ENCODE peak calls at places on chromosomes 6 and 20, in nine cellular contexts. C, U, H, Z, T, D, V, W and Q are unnamed samples.

GRCh38 chr20:37564388-37565133 is 36.9 kb upstream of the BLCAP start:
- DNase-seq in W (peak; percentile 9), C (no peak), V (peak; percentile 40), H (no peak), U (peak; percentile 47), D (no peak), T (peak; percentile 25), Z (no peak), Q (no peak)

GRCh38 chr20:38723069-38723981 is 961 bp upstream of the SLC32A1 start:
- DNase-seq in T (no peak), V (no peak), W (no peak), H (no peak), Z (no peak), U (peak; percentile 16), C (no peak), D (no peak), Q (no peak)

GRCh38 chr6:9507136-9507895 is 907.6 kb downstream of the TFAP2A start:
- DNase-seq in D (no peak), H (no peak), C (no peak), Z (no peak), T (no peak), W (no peak), U (no peak), V (no peak), Q (no peak)

GRCh38 chr6:156984178-156984738 is 207.1 kb downstream of the ARID1B start:
- DNase-seq in D (no peak), V (no peak), H (no peak), T (no peak), C (no peak), W (no peak), Z (no peak), U (no peak), Q (no peak)

GRCh38 chr6:129766959-129767728 is 57.2 kb upstream of the ARHGAP18 start:
- DNase-seq in C (peak; percentile 30), T (peak; percentile 14), Z (no peak), D (peak; percentile 51), U (peak; percentile 77), H (peak; percentile 35), V (peak; percentile 44), W (peak; percentile 19), Q (peak; percentile 36)

GRCh38 chr6:3228791-3229565 is 1.5 kb upstream of the TUBB2B start:
- DNase-seq in T (no peak), W (no peak), D (no peak), Z (no peak), V (no peak), U (peak; percentile 36), C (no peak), H (no peak), Q (no peak)

GRCh38 chr6:154824076-154824475 is 90.9 kb downstream of the SCAF8 start:
- DNase-seq in C (no peak), H (no peak), W (no peak), V (no peak), U (no peak), T (no peak), Z (no peak), D (no peak), Q (no peak)

GRCh38 chr6:151056230-151056907 is 183.4 kb upstream of the AKAP12 start:
- DNase-seq in W (no peak), V (no peak), Z (no peak), T (no peak), D (no peak), U (no peak), H (no peak), C (no peak), Q (no peak)

GRCh38 chr6:110449545-110449903 is 26.9 kb downstream of the SLC22A16 start:
- DNase-seq in V (no peak), Z (no peak), C (no peak), D (no peak), H (no peak), T (no peak), U (no peak), W (no peak), Q (no peak)

GRCh38 chr6:36169023-36170007 is 27.2 kb upstream of the BRPF3 start:
- DNase-seq in Z (no peak), U (no peak), D (no peak), T (no peak), H (no peak), W (no peak), V (no peak), C (no peak), Q (no peak)

GRCh38 chr6:32852844-32853540 is 512 bp downstream of the TAP1 start:
- DNase-seq in Z (peak; percentile 65), D (peak; percentile 75), T (peak; percentile 42), W (peak; percentile 44), V (peak; percentile 48), H (no peak), U (peak; percentile 84), C (peak; percentile 68), Q (peak; percentile 56)

GRCh38 chr20:32538526-32538918 is 46.6 kb downstream of the NOL4L start:
- DNase-seq in D (peak; percentile 52), H (no peak), W (peak; percentile 46), U (no peak), C (no peak), T (no peak), Z (no peak), V (no peak), Q (peak; percentile 5)

GRCh38 chr20:38610521-38610920 is 8.9 kb downstream of the ARHGAP40 start:
- DNase-seq in U (no peak), D (no peak), H (no peak), W (no peak), V (no peak), C (no peak), T (no peak), Z (no peak), Q (no peak)

GRCh38 chr6:98041921-98042320 is 758.9 kb upstream of the MMS22L start:
- DNase-seq in V (no peak), H (no peak), Z (no peak), U (no peak), T (no peak), D (no peak), C (no peak), W (no peak), Q (no peak)

GRCh38 chr6:99348220-99348822 is 1.2 kb downstream of the FAXC start:
- DNase-seq in D (no peak), C (no peak), V (no peak), T (no peak), U (no peak), W (no peak), H (no peak), Z (no peak), Q (no peak)

GRCh38 chr6:104788400-104788799 is 71.3 kb downstream of the HACE1 start:
- DNase-seq in U (no peak), V (no peak), C (no peak), H (no peak), Z (no peak), T (no peak), D (no peak), W (no peak), Q (no peak)

GRCh38 chr20:23419995-23420901 is 1.0 kb downstream of the NAPB start:
- DNase-seq in U (peak; percentile 58), V (no peak), D (peak; percentile 65), C (no peak), W (peak; percentile 33), H (no peak), T (peak; percentile 29), Z (no peak), Q (no peak)

GRCh38 chr6:170150590-170150945 is 140.3 kb downstream of the DLL1 start:
- DNase-seq in T (peak; percentile 6), W (no peak), Z (no peak), H (no peak), V (no peak), D (peak; percentile 31), U (no peak), C (no peak), Q (no peak)

GRCh38 chr20:56780266-56780665 is 151.2 kb downstream of the TFAP2C start:
- DNase-seq in Z (no peak), V (no peak), T (no peak), C (no peak), W (no peak), H (no peak), U (no peak), D (no peak), Q (no peak)

GRCh38 chr6:143180860-143181259 is 120.2 kb downstream of the AIG1 start:
- DNase-seq in W (no peak), C (no peak), D (no peak), H (no peak), T (no peak), V (no peak), U (no peak), Z (no peak), Q (no peak)

GRCh38 chr20:21725892-21726291 is 20.4 kb downstream of the PAX1 start:
- DNase-seq in W (no peak), T (no peak), D (no peak), Z (no peak), C (no peak), H (no peak), U (no peak), V (no peak), Q (no peak)

GRCh38 chr6:45971287-45971686 is 44.4 kb downstream of the CLIC5 start:
- DNase-seq in T (no peak), C (no peak), D (no peak), V (no peak), Z (no peak), U (no peak), H (no peak), W (no peak), Q (no peak)

GRCh38 chr20:5887386-5887785 is 62.9 kb downstream of the TRMT6 start:
- DNase-seq in U (no peak), Z (no peak), T (no peak), V (no peak), W (no peak), D (no peak), H (no peak), C (no peak), Q (no peak)

GRCh38 chr20:57663681-57664451 is 43.6 kb upstream of the ZBP1 start:
- DNase-seq in T (peak; percentile 10), W (no peak), U (no peak), D (no peak), Z (no peak), H (no peak), V (peak; percentile 19), C (no peak), Q (no peak)

GRCh38 chr6:105043979-105044378 is 87.1 kb downstream of the LIN28B start:
- DNase-seq in U (no peak), C (no peak), V (no peak), D (no peak), W (no peak), H (no peak), Z (no peak), T (no peak), Q (no peak)

GRCh38 chr6:32195902-32196681 is 3.6 kb upstream of the GPSM3 start:
- DNase-seq in D (peak; percentile 95), W (peak; percentile 50), Z (peak; percentile 88), T (peak; percentile 92), H (peak; percentile 84), C (peak; percentile 86), U (peak; percentile 70), V (peak; percentile 91), Q (peak; percentile 84)

GRCh38 chr6:36320475-36320874 is 16.2 kb downstream of the BNIP5 start:
- DNase-seq in U (no peak), W (no peak), C (no peak), T (no peak), D (no peak), Z (no peak), H (no peak), V (no peak), Q (no peak)

GRCh38 chr6:143514996-143515760 is 3.7 kb upstream of the FUCA2 start:
- DNase-seq in C (peak; percentile 20), U (no peak), Z (no peak), T (peak; percentile 74), H (no peak), D (peak; percentile 66), W (no peak), V (no peak), Q (peak; percentile 25)

GRCh38 chr6:169185692-169186485 is 67.8 kb downstream of the THBS2 start:
- DNase-seq in U (no peak), C (no peak), V (no peak), W (no peak), D (no peak), H (no peak), T (no peak), Z (no peak), Q (no peak)

GRCh38 chr6:156189714-156190113 is 587.5 kb upstream of the ARID1B start:
- DNase-seq in T (no peak), V (no peak), W (no peak), U (no peak), Z (no peak), C (no peak), H (no peak), D (no peak), Q (no peak)

GRCh38 chr6:24859608-24860007 is 60.9 kb upstream of the ARMH2 start:
- DNase-seq in V (no peak), C (no peak), Z (no peak), H (no peak), D (no peak), W (no peak), T (no peak), U (no peak), Q (no peak)